ENCODE peak calls at places on chromosomes 2 and 18, in five cellular contexts. Z is mucosa of descending colon; R is AG04449; U is NCI-H2107; C is stimulated activated CD4-positive, alpha-beta T cell treated with anti-CD3 and anti-CD28 coated beads, Interleukin-15, amount 100 ng/mL, for 1 hour. J is an unnamed sample.

GRCh38 chr2:26614205-26615128 is 26.7 kb downstream of the CIB4 start:
- DNase-seq in Z (no peak), U (no peak), C (no peak), R (no peak), J (no peak)

GRCh38 chr2:20443276-20443920 is 3.5 kb upstream of the RHOB start:
- DNase-seq in U (no peak), Z (peak; percentile 61), C (no peak), R (no peak), J (no peak)

GRCh38 chr2:1371066-1371465 is 42.2 kb upstream of the TPO start:
- DNase-seq in C (no peak), U (no peak), Z (no peak), R (no peak), J (no peak)

GRCh38 chr18:58611471-58612131 is 17.3 kb downstream of the ALPK2 start:
- DNase-seq in C (no peak), Z (no peak), R (no peak), U (no peak), J (no peak)

GRCh38 chr2:190860985-190861721 is 19.5 kb upstream of the GLS start:
- DNase-seq in Z (no peak), R (peak; percentile 70), C (no peak), U (no peak), J (no peak)

GRCh38 chr2:233700028-233700635 is 7.4 kb downstream of the UGT1A6 start:
- DNase-seq in R (no peak), U (no peak), C (no peak), Z (no peak), J (no peak)

GRCh38 chr2:49416252-49416651 is 261.9 kb upstream of the FSHR start:
- DNase-seq in C (no peak), Z (no peak), R (no peak), U (no peak), J (no peak)

GRCh38 chr18:48663931-48664847 is 125.4 kb downstream of the CTIF start:
- DNase-seq in C (no peak), Z (peak; percentile 85), R (no peak), U (peak; percentile 30), J (peak; percentile 25)

GRCh38 chr2:79824086-79824786 is 311.4 kb downstream of the CTNNA2 start:
- DNase-seq in U (no peak), C (no peak), Z (no peak), R (no peak), J (no peak)

GRCh38 chr2:98897746-98898145 is 38.3 kb downstream of the CRACDL start:
- DNase-seq in U (no peak), Z (no peak), R (no peak), C (no peak), J (no peak)

GRCh38 chr2:121608367-121608766 is 40.9 kb downstream of the CLASP1 start:
- DNase-seq in C (no peak), R (no peak), U (no peak), Z (no peak), J (no peak)

GRCh38 chr2:84388921-84389490 is 70.1 kb downstream of the SUCLG1 start:
- DNase-seq in Z (no peak), R (no peak), U (no peak), C (no peak), J (no peak)

GRCh38 chr18:42641996-42642395 is 473.5 kb downstream of the RIT2 start:
- DNase-seq in U (no peak), Z (no peak), R (no peak), C (no peak), J (no peak)

GRCh38 chr2:163157891-163158511 is 319.4 kb upstream of the KCNH7 start:
- DNase-seq in U (no peak), C (no peak), R (peak; percentile 46), Z (no peak), J (no peak)

GRCh38 chr18:33660696-33661310 is 82.8 kb downstream of the ASXL3 start:
- DNase-seq in R (no peak), C (no peak), U (no peak), Z (no peak), J (no peak)

GRCh38 chr2:85706063-85706462 is 11.9 kb downstream of the GNLY start:
- DNase-seq in R (no peak), C (no peak), Z (no peak), U (no peak), J (no peak)

GRCh38 chr2:172613610-172614231 is 57.8 kb downstream of the PDK1 start:
- DNase-seq in C (no peak), R (no peak), Z (peak; percentile 29), U (no peak), J (no peak)

GRCh38 chr2:40658917-40659316 is 207.0 kb upstream of the SLC8A1 start:
- DNase-seq in U (no peak), R (no peak), Z (no peak), C (no peak), J (no peak)

GRCh38 chr2:83874066-83874465 is 585.0 kb downstream of the SUCLG1 start:
- DNase-seq in Z (no peak), R (no peak), U (no peak), C (no peak), J (no peak)

GRCh38 chr18:29449424-29449823 is 1272.5 kb upstream of the CDH2 start:
- DNase-seq in C (no peak), R (no peak), Z (no peak), U (no peak), J (no peak)

GRCh38 chr2:861655-862355 is 88.8 kb upstream of the SNTG2 start:
- DNase-seq in C (no peak), U (peak; percentile 36), R (no peak), Z (no peak), J (no peak)

GRCh38 chr2:96150007-96150406 is 4.8 kb upstream of the DUSP2 start:
- DNase-seq in Z (peak; percentile 11), C (no peak), R (no peak), U (no peak), J (no peak)

GRCh38 chr2:159793265-159793664 is 4.7 kb downstream of the CD302 start:
- DNase-seq in R (no peak), C (no peak), U (no peak), Z (no peak), J (no peak)

GRCh38 chr2:164079258-164079657 is 343.4 kb upstream of the FIGN start:
- DNase-seq in U (no peak), C (no peak), R (no peak), Z (no peak), J (no peak)